ENCODE peak calls at places on chromosomes 13 and 19, in four cellular contexts. W is RWPE2; H is fibroblast of pulmonary artery; O is stimulated activated CD8-positive, alpha-beta memory T cell treated with anti-CD3 and anti-CD28 coated beads, Interleukin-12 subunit alpha, Interleukin-12 subunit beta, amount 100 ng/mL, for 4 hours. U is an unnamed sample.

GRCh38 chr19:42226886-42227285 is 6.8 kb downstream of the ZNF526 start:
- DNase-seq in H (no peak), O (no peak), W (no peak), U (no peak)

GRCh38 chr13:66914155-66914554 is 316.0 kb downstream of the PCDH9 start:
- DNase-seq in H (no peak), W (no peak), O (no peak), U (no peak)

GRCh38 chr13:96025283-96025682 is 27.9 kb downstream of the UGGT2 start:
- DNase-seq in W (no peak), H (peak; percentile 31), O (no peak), U (no peak)

GRCh38 chr19:37914908-37915307 is 7.9 kb downstream of the SIPA1L3 start:
- DNase-seq in H (no peak), W (no peak), O (no peak), U (no peak)

GRCh38 chr13:46288570-46289259 is 77.0 kb downstream of the LRRC63 start:
- DNase-seq in W (no peak), H (peak; percentile 65), O (no peak), U (no peak)

GRCh38 chr19:17340871-17341357 is 3.6 kb downstream of the GTPBP3 start:
- DNase-seq in O (no peak), W (no peak), H (no peak), U (no peak)

GRCh38 chr19:50358483-50359431 is 6.7 kb downstream of the NAPSA start:
- DNase-seq in H (peak; percentile 56), W (no peak), O (peak; percentile 63), U (peak; percentile 62)

GRCh38 chr19:44603201-44603945 is 10.0 kb upstream of the IGSF23 start:
- DNase-seq in W (no peak), O (no peak), H (peak; percentile 89), U (no peak)

GRCh38 chr19:4897146-4897545 is 5.5 kb downstream of the ARRDC5 start:
- DNase-seq in H (no peak), W (no peak), O (no peak), U (no peak)

GRCh38 chr19:13015361-13016231 is 20.3 kb downstream of the NFIX start:
- DNase-seq in O (no peak), H (peak; percentile 40), W (no peak), U (no peak)

GRCh38 chr19:40413291-40413994 is at the start of gene PRX:
- DNase-seq in H (no peak), W (no peak), O (no peak), U (no peak)

GRCh38 chr19:45505151-45505995 is 1.9 kb upstream of the VASP start:
- DNase-seq in W (no peak), H (peak; percentile 47), O (no peak), U (no peak)

GRCh38 chr19:45826934-45827333 is 11.8 kb upstream of the RSPH6A start:
- DNase-seq in H (no peak), W (no peak), O (no peak), U (no peak)

GRCh38 chr19:40565910-40566495 is 10.7 kb upstream of the SHKBP1 start:
- DNase-seq in H (no peak), W (no peak), O (no peak), U (no peak)

GRCh38 chr19:3065675-3066357 is 3.5 kb upstream of the TLE5 start:
- DNase-seq in H (no peak), W (no peak), O (no peak), U (no peak)

GRCh38 chr13:19674898-19675297 is 41.4 kb downstream of the MPHOSPH8 start:
- DNase-seq in H (no peak), O (no peak), W (no peak), U (no peak)

GRCh38 chr19:55340144-55340783 is 588 bp downstream of the KMT5C start:
- DNase-seq in W (no peak), H (no peak), O (no peak), U (no peak)

GRCh38 chr13:44801990-44802389 is 187.3 kb downstream of the NUFIP1 start:
- DNase-seq in O (no peak), H (peak; percentile 84), W (no peak), U (no peak)

GRCh38 chr19:16143399-16144215 is at the start of gene HSH2D:
- DNase-seq in O (peak; percentile 59), W (no peak), H (no peak), U (peak; percentile 59)

GRCh38 chr13:73335938-73336337 is 277.1 kb downstream of the KLF5 start:
- DNase-seq in O (no peak), W (no peak), H (peak; percentile 12), U (no peak)

GRCh38 chr13:76512676-76513277 is 373.4 kb downstream of the KCTD12 start:
- DNase-seq in H (peak; percentile 86), W (no peak), O (no peak), U (no peak)

GRCh38 chr13:65830411-65831172 is 1399.5 kb downstream of the PCDH9 start:
- DNase-seq in W (no peak), H (no peak), O (no peak), U (no peak)

GRCh38 chr13:98370806-98371553 is 193.9 kb upstream of the RNF113B start:
- DNase-seq in O (no peak), W (no peak), H (peak; percentile 84), U (no peak)

GRCh38 chr13:24802074-24802473 is 38.1 kb downstream of the RNF17 start:
- DNase-seq in W (peak; percentile 64), H (no peak), O (no peak), U (no peak)

GRCh38 chr13:100197591-100198365 is 108.9 kb downstream of the PCCA start:
- DNase-seq in H (no peak), W (no peak), O (no peak), U (no peak)

GRCh38 chr19:49712397-49712859 is 21.5 kb downstream of the CPT1C start:
- DNase-seq in O (no peak), H (peak; percentile 60), W (no peak), U (no peak)

GRCh38 chr13:98447881-98448641 is 128.8 kb downstream of the STK24 start:
- DNase-seq in W (no peak), O (no peak), H (no peak), U (no peak)

GRCh38 chr19:50002386-50002960 is 22.7 kb downstream of the VRK3 start:
- DNase-seq in H (no peak), W (no peak), O (no peak), U (no peak)

GRCh38 chr13:59111711-59112110 is 1052.0 kb downstream of the DIAPH3 start:
- DNase-seq in O (no peak), W (no peak), H (peak; percentile 82), U (no peak)

GRCh38 chr19:10823690-10824089 is 12.3 kb downstream of the TMED1 start:
- DNase-seq in O (no peak), H (no peak), W (no peak), U (no peak)

GRCh38 chr13:36160297-36160696 is 29.1 kb upstream of the DCLK1 start:
- DNase-seq in W (no peak), H (no peak), O (no peak), U (no peak)

GRCh38 chr19:42024622-42025111 is 30.6 kb upstream of the ATP1A3 start:
- DNase-seq in W (no peak), H (peak; percentile 40), O (no peak), U (no peak)